ENCODE peak calls at places on chromosomes 6 and 20, in five cellular contexts. U, B, G, H and Y are unnamed samples.

GRCh38 chr6:79257381-79258205 is 23.1 kb upstream of the HMGN3 start:
- DNase-seq in U (no peak), B (no peak), G (no peak), H (no peak), Y (no peak)

GRCh38 chr6:140050232-140050995 is 676.0 kb upstream of the CITED2 start:
- DNase-seq in U (no peak), B (no peak), G (no peak), H (peak), Y (no peak)

GRCh38 chr6:157667211-157668033 is 155.6 kb upstream of the SNX9 start:
- DNase-seq in U (no peak), B (peak), G (peak), H (peak), Y (peak)

GRCh38 chr6:92043782-92044181 is 1375.6 kb downstream of the EPHA7 start:
- DNase-seq in U (no peak), B (no peak), G (no peak), H (no peak), Y (no peak)

GRCh38 chr20:63232235-63233060 is 3.3 kb upstream of the BIRC7 start:
- DNase-seq in U (no peak), B (peak), G (no peak), H (no peak), Y (no peak)

GRCh38 chr6:5214570-5215052 is 46.1 kb downstream of the LYRM4 start:
- DNase-seq in U (no peak), B (peak), G (peak), H (peak), Y (peak)

GRCh38 chr20:63873477-63873971 is 8.5 kb downstream of the TPD52L2 start:
- DNase-seq in U (no peak), B (peak), G (no peak), H (peak), Y (no peak)

GRCh38 chr6:73782911-73783310 is 86.9 kb downstream of the CD109 start:
- DNase-seq in U (no peak), B (no peak), G (no peak), H (no peak), Y (no peak)

GRCh38 chr6:158131926-158132325 is 36.1 kb downstream of the SERAC1 start:
- DNase-seq in U (no peak), B (peak), G (no peak), H (no peak), Y (peak)

GRCh38 chr6:89763550-89763949 is 56.0 kb downstream of the MDN1 start:
- DNase-seq in U (no peak), B (no peak), G (no peak), H (no peak), Y (no peak)

GRCh38 chr20:50577175-50578018 is 67.2 kb downstream of the PTPN1 start:
- DNase-seq in U (no peak), B (no peak), G (peak), H (peak), Y (no peak)

GRCh38 chr6:35259946-35260626 is 551 bp downstream of the ZNF76 start:
- DNase-seq in U (no peak), B (peak), G (peak), H (peak), Y (peak)

GRCh38 chr6:170293411-170293844 is 2.5 kb upstream of the DLL1 start:
- DNase-seq in U (no peak), B (no peak), G (no peak), H (no peak), Y (no peak)

GRCh38 chr6:129679758-129680157 is 30.2 kb downstream of the ARHGAP18 start:
- DNase-seq in U (no peak), B (peak), G (no peak), H (no peak), Y (peak)

GRCh38 chr20:54608039-54608745 is 132.8 kb downstream of the DOK5 start:
- DNase-seq in U (no peak), B (no peak), G (no peak), H (no peak), Y (no peak)

GRCh38 chr6:30601815-30602641 is 15.0 kb downstream of the PPP1R10 start:
- DNase-seq in U (no peak), B (no peak), G (no peak), H (no peak), Y (no peak)
- TF ChIP-seq POLR2A in U (no peak), B (no peak), G (no peak), H (no peak), Y (peak)

DNA sequence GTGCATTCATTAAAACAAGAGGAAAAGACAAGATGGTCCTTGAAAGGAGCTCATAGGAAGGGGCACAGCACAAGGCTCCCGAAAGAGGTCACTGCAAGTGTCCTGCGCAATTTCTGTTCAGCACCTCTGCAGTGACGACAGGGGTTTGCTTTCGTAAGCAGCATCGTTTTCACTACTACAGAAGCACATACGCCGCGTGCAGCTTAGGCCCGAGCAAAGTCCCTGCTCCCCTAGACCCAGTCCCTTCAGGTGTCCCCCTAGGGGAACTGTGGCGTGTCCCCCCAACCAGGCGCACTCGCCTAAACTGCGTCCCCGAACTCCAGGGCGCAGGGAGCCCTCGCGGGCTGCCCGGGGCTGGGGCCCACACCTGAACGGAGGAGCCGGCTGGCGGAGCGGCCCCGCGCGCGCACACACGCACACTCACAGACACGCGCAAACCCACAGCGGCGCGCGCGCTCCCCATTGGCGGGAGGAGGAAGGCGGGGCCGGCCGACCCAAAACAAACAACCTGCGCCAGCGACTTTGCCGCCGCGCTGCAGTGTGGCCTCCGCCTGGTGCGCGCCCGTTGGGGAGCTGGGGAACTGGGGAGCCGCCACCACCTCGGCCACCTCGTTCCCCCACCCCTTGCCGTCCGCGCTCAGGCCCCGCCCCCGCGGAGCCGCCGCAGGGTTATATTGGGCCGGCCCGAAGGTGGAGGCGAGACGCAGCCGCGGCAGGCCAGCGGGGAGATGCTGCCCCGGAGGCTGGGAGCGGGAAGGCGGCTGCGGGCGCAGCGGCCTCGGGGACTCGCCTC is at the start of gene FOXQ1:
- DNase-seq in U (no peak), B (peak), G (peak), H (no peak), Y (no peak)
- TF ChIP-seq POLR2A in U (peak), B (peak), G (peak), H (no peak), Y (no peak)

GRCh38 chr6:39280247-39280731 is 33.9 kb downstream of the KCNK17 start:
- DNase-seq in U (no peak), B (peak), G (no peak), H (no peak), Y (no peak)
- TF ChIP-seq POLR2A in U (no peak), B (no peak), G (no peak), H (no peak), Y (no peak)

GRCh38 chr20:17969884-17970409 is 1.1 kb downstream of the MGME1 start:
- DNase-seq in U (no peak), B (no peak), G (peak), H (peak), Y (peak)
- TF ChIP-seq POLR2A in U (no peak), B (no peak), G (no peak), H (no peak), Y (no peak)